ENCODE peak calls at places on chromosome 22, in eight cellular contexts. H is tibial artery; C is smooth muscle cell of the brain vasculature; W is esophagus squamous epithelium; V is NCI-H524 treated with DMSO at 0.1 percent for 48 hours; B is CD4-positive, alpha-beta T cell; R is naive B cell; X is dorsolateral prefrontal cortex. O is an unnamed sample.

GRCh38 chr22:47779474-47779873 is 1017.0 kb downstream of the TBC1D22A start:
- DNase-seq in V (peak; percentile 82), R (no peak), B (no peak), H (no peak), C (no peak), W (no peak), X (no peak), O (no peak)

GRCh38 chr22:30245985-30246901 is at the start of gene LIF:
- DNase-seq in B (peak; percentile 58), C (no peak), V (peak; percentile 6), W (no peak), R (peak; percentile 23), H (no peak), X (peak; percentile 30), O (no peak)

GRCh38 chr22:50481440-50482106 is at the start of gene ADM2:
- DNase-seq in V (no peak), W (no peak), X (no peak), C (no peak), B (peak; percentile 76), R (peak; percentile 53), H (no peak), O (no peak)

GRCh38 chr22:19895160-19895849 is 40.6 kb upstream of the GNB1L start:
- DNase-seq in R (no peak), X (no peak), H (no peak), W (no peak), B (no peak), C (no peak), V (no peak), O (no peak)

GRCh38 chr22:36227396-36227795 is 11.9 kb downstream of the APOL2 start:
- DNase-seq in R (no peak), C (no peak), X (no peak), H (no peak), V (no peak), B (no peak), W (no peak), O (no peak)

GRCh38 chr22:28884754-28885375 is 1.5 kb downstream of the ZNRF3 start:
- DNase-seq in B (no peak), C (no peak), V (no peak), R (no peak), X (no peak), H (no peak), W (no peak), O (no peak)

GRCh38 chr22:38758276-38758945 is 2.6 kb upstream of the SUN2 start:
- DNase-seq in C (no peak), H (no peak), V (no peak), B (peak; percentile 73), R (peak; percentile 51), W (no peak), X (no peak), O (no peak)

GRCh38 chr22:43345761-43346261 is 2.6 kb upstream of the SCUBE1 start:
- DNase-seq in B (no peak), X (no peak), V (no peak), C (no peak), W (no peak), H (no peak), R (no peak), O (no peak)

GRCh38 chr22:39947488-39948216 is 12.5 kb upstream of the TMA7B start:
- DNase-seq in B (no peak), C (no peak), W (no peak), V (no peak), H (no peak), R (no peak), X (no peak), O (no peak)

GRCh38 chr22:47850644-47851151 is 1088.2 kb downstream of the TBC1D22A start:
- DNase-seq in X (no peak), V (peak; percentile 96), R (no peak), B (no peak), H (no peak), C (peak; percentile 9), W (no peak), O (no peak)

GRCh38 chr22:17867160-17867785 is 93.0 kb upstream of the BID start:
- DNase-seq in R (no peak), V (no peak), W (no peak), X (peak; percentile 56), H (peak; percentile 55), B (no peak), C (no peak), O (no peak)

GRCh38 chr22:48897638-48897954 is 930.1 kb downstream of the BRD1 start:
- DNase-seq in W (no peak), R (no peak), V (no peak), X (no peak), H (no peak), C (no peak), B (no peak), O (no peak)